ENCODE peak calls at places on chromosomes 12 and 14, in nine cellular contexts. U is mammary epithelial cell, A is choroid plexus epithelial cell, S is retinal pigment epithelial cell, J is bronchial epithelial cell, G is LNCaP clone FGC, R is A549, O is AG09309, M is heart right ventricle. N is an unnamed sample.

GRCh38 chr12:119808441-119808840 is 68.7 kb downstream of the CIT start:
- DNase-seq in U (peak; percentile 80), A (no peak), S (no peak), J (peak; percentile 53), G (no peak), R (no peak), O (peak; percentile 61), M (no peak), N (no peak)

GRCh38 chr12:71888521-71888920 is 49.0 kb downstream of the TBC1D15 start:
- DNase-seq in U (no peak), A (peak; percentile 23), S (no peak), J (no peak), G (no peak), R (no peak), O (no peak), M (no peak), N (no peak)

GRCh38 chr12:117587646-117588287 is 226.3 kb upstream of the NOS1 start:
- DNase-seq in U (peak; percentile 4), A (peak; percentile 10), S (no peak), J (peak; percentile 14), G (no peak), R (peak; percentile 60), O (no peak), M (peak; percentile 36), N (no peak)

GRCh38 chr12:79883216-79883615 is 51.7 kb downstream of the PPP1R12A start:
- DNase-seq in U (peak; percentile 69), A (peak; percentile 58), S (no peak), J (peak; percentile 23), G (no peak), R (no peak), O (no peak), M (no peak), N (no peak)

GRCh38 chr14:65192686-65193085 is 90.4 kb upstream of the MAX start:
- DNase-seq in U (no peak), A (no peak), S (no peak), J (no peak), G (no peak), R (no peak), O (no peak), M (no peak), N (no peak)

GRCh38 chr12:132619301-132620112 is 931 bp downstream of the P2RX2 start:
- DNase-seq in U (no peak), A (no peak), S (no peak), J (no peak), G (no peak), R (no peak), O (no peak), M (no peak), N (no peak)

GRCh38 chr14:99604766-99605298 is 825 bp upstream of the CCDC85C start:
- DNase-seq in U (peak; percentile 40), A (peak; percentile 10), S (no peak), J (no peak), G (no peak), R (peak; percentile 48), O (no peak), M (peak; percentile 52), N (no peak)

GRCh38 chr12:87656311-87656710 is 372.9 kb downstream of the C12orf50 start:
- DNase-seq in U (no peak), A (no peak), S (no peak), J (no peak), G (no peak), R (no peak), O (no peak), M (no peak), N (no peak)

GRCh38 chr14:34233619-34234018 is 228.4 kb downstream of the SPTSSA start:
- DNase-seq in U (no peak), A (no peak), S (no peak), J (no peak), G (no peak), R (no peak), O (no peak), M (no peak), N (no peak)

GRCh38 chr12:119988440-119988787 is 622 bp upstream of the BICDL1 start:
- DNase-seq in U (no peak), A (peak; percentile 53), S (no peak), J (peak; percentile 75), G (no peak), R (no peak), O (no peak), M (no peak), N (no peak)

GRCh38 chr14:99327050-99327449 is 55.1 kb upstream of the BCL11B start:
- DNase-seq in U (no peak), A (no peak), S (no peak), J (no peak), G (no peak), R (no peak), O (no peak), M (no peak), N (no peak)

GRCh38 chr14:39169541-39169900 is 612 bp downstream of the TRAPPC6B start:
- DNase-seq in U (peak; percentile 39), A (no peak), S (no peak), J (peak; percentile 39), G (peak; percentile 28), R (no peak), O (no peak), M (no peak), N (no peak)

GRCh38 chr14:59336078-59336477 is 129.1 kb downstream of the GPR135 start:
- DNase-seq in U (no peak), A (no peak), S (no peak), J (peak; percentile 51), G (no peak), R (no peak), O (no peak), M (no peak), N (no peak)

GRCh38 chr14:103288076-103288766 is 45.8 kb upstream of the EIF5 start:
- DNase-seq in U (no peak), A (no peak), S (no peak), J (no peak), G (no peak), R (no peak), O (no peak), M (no peak), N (no peak)

GRCh38 chr12:54160807-54161480 is 27.8 kb downstream of the SMUG1 start:
- DNase-seq in U (no peak), A (no peak), S (no peak), J (no peak), G (no peak), R (no peak), O (no peak), M (no peak), N (no peak)

GRCh38 chr12:114682920-114683708 is 861 bp downstream of the TBX3 start:
- DNase-seq in U (peak; percentile 31), A (peak; percentile 47), S (no peak), J (no peak), G (no peak), R (peak; percentile 50), O (no peak), M (no peak), N (no peak)

GRCh38 chr14:104432611-104433231 is 146.8 kb upstream of the C14orf180 start:
- DNase-seq in U (no peak), A (no peak), S (no peak), J (no peak), G (no peak), R (no peak), O (no peak), M (peak; percentile 10), N (no peak)

GRCh38 chr14:101965796-101966718 is 1.7 kb downstream of the DYNC1H1 start:
- DNase-seq in U (peak; percentile 30), A (peak; percentile 49), S (no peak), J (no peak), G (no peak), R (peak; percentile 47), O (no peak), M (no peak), N (no peak)

GRCh38 chr12:122059203-122059960 is 19.2 kb upstream of the MLXIP start:
- DNase-seq in U (no peak), A (no peak), S (no peak), J (no peak), G (no peak), R (no peak), O (no peak), M (no peak), N (no peak)

GRCh38 chr12:56634242-56634836 is 4.2 kb upstream of the BAZ2A start:
- DNase-seq in U (peak; percentile 82), A (peak; percentile 18), S (no peak), J (peak; percentile 72), G (no peak), R (peak; percentile 62), O (no peak), M (no peak), N (no peak)

GRCh38 chr12:16610006-16610520 is 4.1 kb upstream of the LMO3 start:
- DNase-seq in U (no peak), A (no peak), S (no peak), J (peak; percentile 53), G (no peak), R (no peak), O (no peak), M (no peak), N (no peak)
- TF ChIP-seq CTCF in U (no peak), A (no peak), S (no peak), J (no peak), G (no peak), R (no peak), O (no peak), M (no peak), N (no peak)

GRCh38 chr14:69615471-69616407 is 4.3 kb downstream of the SUSD6 start:
- DNase-seq in U (peak; percentile 61), A (peak; percentile 91), S (no peak), J (peak; percentile 48), G (no peak), R (no peak), O (peak; percentile 62), M (no peak), N (no peak)
- H3K4me3 ChIP-seq in U (peak overlapping the region; percentile 6), A (peak overlapping the region; percentile 45), S (no peak overlapping the region), J (no peak overlapping the region), G (no peak overlapping the region), R (no peak overlapping the region), O (peak overlapping the region; percentile 9), M (peak overlapping the region; percentile 6), N (peak overlapping the region; percentile 23)

GRCh38 chr14:75306917-75307699 is 28.5 kb downstream of the FOS start:
- DNase-seq in U (peak; percentile 30), A (peak; percentile 56), S (no peak), J (peak; percentile 24), G (no peak), R (peak; percentile 66), O (no peak), M (no peak), N (no peak)
- TF ChIP-seq CTCF in U (peak; percentile 54), A (peak; percentile 60), S (peak; percentile 32), J (peak; percentile 24), G (peak; percentile 85), R (peak; percentile 66), O (peak; percentile 41), M (no peak), N (peak; percentile 49)

DNA sequence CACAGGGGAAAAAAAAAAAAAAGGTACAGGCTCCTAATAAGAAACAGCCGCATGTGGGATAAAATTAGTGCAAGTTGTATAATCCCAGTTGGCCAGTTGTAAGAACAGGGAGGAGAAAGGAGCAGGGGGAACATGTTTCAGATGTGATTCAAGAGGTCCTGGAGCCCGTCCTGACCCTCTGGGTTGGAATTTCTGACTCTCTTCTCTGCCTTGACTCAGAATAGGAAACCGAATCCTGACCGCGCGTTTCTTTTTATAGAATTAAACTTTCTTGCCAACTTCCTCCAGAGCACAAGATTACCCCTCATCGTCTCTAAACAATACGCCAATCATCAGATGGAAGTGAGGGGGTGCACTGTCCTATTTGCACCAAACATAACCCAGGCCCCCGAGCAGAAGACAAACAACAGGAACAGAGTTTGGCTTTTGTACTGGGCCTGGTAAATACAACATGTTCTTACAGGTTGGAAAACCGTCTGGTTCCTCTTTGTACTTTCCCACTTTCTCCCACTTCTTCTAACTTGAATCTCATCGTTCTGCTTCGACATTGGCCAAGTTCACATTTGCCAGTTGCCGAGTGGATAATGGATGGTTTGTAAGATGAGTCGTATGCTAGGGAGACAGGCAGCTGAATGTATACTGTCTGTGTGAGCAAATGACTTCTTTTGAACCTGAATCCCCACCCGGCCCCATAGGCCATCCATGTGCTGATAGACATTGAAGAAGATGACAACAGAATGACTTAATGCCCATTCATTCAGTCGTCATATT is 42.5 kb upstream of the MED13L start:
- DNase-seq in U (peak; percentile 86), A (peak; percentile 89), S (no peak), J (peak; percentile 93), G (no peak), R (no peak), O (peak; percentile 95), M (peak; percentile 21), N (no peak)
- H3K4me3 ChIP-seq in U (no peak overlapping the region), A (no peak overlapping the region), S (no peak overlapping the region), J (no peak overlapping the region), G (no peak overlapping the region), R (no peak overlapping the region), O (peak overlapping the region; percentile 6), M (peak overlapping the region; percentile 11), N (no peak overlapping the region)